ENCODE peak calls at places on chromosomes 12 and 14, in five cellular contexts. One of them, this sample, is unnamed.

GRCh38 chr14:75906680-75907280 is 75.0 kb downstream of the TGFB3 start:
- DNase-seq in stimulated activated CD4-positive, alpha-beta T cell treated with anti-CD3 and anti-CD28 coated beads, Interleukin-2, amount 100 ng/mL, for 48 hours: peak; percentile 73
- DNase-seq in tibial artery: peak; percentile 67
- DNase-seq in omental fat pad: peak; percentile 87
- DNase-seq in left cardiac atrium: peak; percentile 64
- DNase-seq in this sample: peak; percentile 47

GRCh38 chr14:73814158-73814557 is 37.5 kb upstream of the PTGR2 start:
- DNase-seq in left cardiac atrium: no peak
- DNase-seq in omental fat pad: no peak
- DNase-seq in stimulated activated CD4-positive, alpha-beta T cell treated with anti-CD3 and anti-CD28 coated beads, Interleukin-2, amount 100 ng/mL, for 48 hours: no peak
- DNase-seq in tibial artery: no peak
- DNase-seq in this sample: no peak

GRCh38 chr12:112961074-112961473 is 17.2 kb upstream of the OAS2 start:
- DNase-seq in left cardiac atrium: no peak
- DNase-seq in omental fat pad: no peak
- DNase-seq in tibial artery: no peak
- DNase-seq in stimulated activated CD4-positive, alpha-beta T cell treated with anti-CD3 and anti-CD28 coated beads, Interleukin-2, amount 100 ng/mL, for 48 hours: no peak
- DNase-seq in this sample: peak; percentile 7

GRCh38 chr12:72281145-72281544 is 9.0 kb downstream of the TRHDE start:
- DNase-seq in omental fat pad: no peak
- DNase-seq in left cardiac atrium: no peak
- DNase-seq in tibial artery: no peak
- DNase-seq in stimulated activated CD4-positive, alpha-beta T cell treated with anti-CD3 and anti-CD28 coated beads, Interleukin-2, amount 100 ng/mL, for 48 hours: no peak
- DNase-seq in this sample: no peak

GRCh38 chr12:124679533-124680371 is 112.3 kb upstream of the NCOR2 start:
- DNase-seq in left cardiac atrium: peak; percentile 74
- DNase-seq in omental fat pad: no peak
- DNase-seq in stimulated activated CD4-positive, alpha-beta T cell treated with anti-CD3 and anti-CD28 coated beads, Interleukin-2, amount 100 ng/mL, for 48 hours: no peak
- DNase-seq in tibial artery: peak; percentile 58
- DNase-seq in this sample: no peak

GRCh38 chr14:59939828-59940227 is 19.9 kb downstream of the LRRC9 start:
- DNase-seq in left cardiac atrium: no peak
- DNase-seq in tibial artery: no peak
- DNase-seq in omental fat pad: no peak
- DNase-seq in stimulated activated CD4-positive, alpha-beta T cell treated with anti-CD3 and anti-CD28 coated beads, Interleukin-2, amount 100 ng/mL, for 48 hours: no peak
- DNase-seq in this sample: no peak

GRCh38 chr12:31369712-31370521 is 44.0 kb upstream of the SINHCAF start:
- DNase-seq in stimulated activated CD4-positive, alpha-beta T cell treated with anti-CD3 and anti-CD28 coated beads, Interleukin-2, amount 100 ng/mL, for 48 hours: no peak
- DNase-seq in left cardiac atrium: peak; percentile 63
- DNase-seq in tibial artery: peak; percentile 39
- DNase-seq in omental fat pad: no peak
- DNase-seq in this sample: no peak

GRCh38 chr14:25150934-25151790 is 101.2 kb upstream of the STXBP6 start:
- DNase-seq in omental fat pad: no peak
- DNase-seq in left cardiac atrium: no peak
- DNase-seq in tibial artery: no peak
- DNase-seq in stimulated activated CD4-positive, alpha-beta T cell treated with anti-CD3 and anti-CD28 coated beads, Interleukin-2, amount 100 ng/mL, for 48 hours: no peak
- DNase-seq in this sample: no peak

GRCh38 chr14:22391908-22392307 is 197.1 kb downstream of the DAD1 start:
- DNase-seq in stimulated activated CD4-positive, alpha-beta T cell treated with anti-CD3 and anti-CD28 coated beads, Interleukin-2, amount 100 ng/mL, for 48 hours: no peak
- DNase-seq in omental fat pad: no peak
- DNase-seq in tibial artery: peak; percentile 40
- DNase-seq in left cardiac atrium: peak; percentile 62
- DNase-seq in this sample: peak; percentile 66

GRCh38 chr12:113298861-113299545 is 35.9 kb downstream of the SLC8B1 start:
- DNase-seq in left cardiac atrium: peak; percentile 71
- DNase-seq in omental fat pad: no peak
- DNase-seq in tibial artery: peak; percentile 82
- DNase-seq in stimulated activated CD4-positive, alpha-beta T cell treated with anti-CD3 and anti-CD28 coated beads, Interleukin-2, amount 100 ng/mL, for 48 hours: no peak
- DNase-seq in this sample: no peak

GRCh38 chr12:117662220-117662619 is 300.8 kb upstream of the NOS1 start:
- DNase-seq in left cardiac atrium: no peak
- DNase-seq in omental fat pad: no peak
- DNase-seq in tibial artery: no peak
- DNase-seq in stimulated activated CD4-positive, alpha-beta T cell treated with anti-CD3 and anti-CD28 coated beads, Interleukin-2, amount 100 ng/mL, for 48 hours: no peak
- DNase-seq in this sample: no peak

GRCh38 chr14:33596211-33597080 is 354.4 kb downstream of the EGLN3 start:
- DNase-seq in left cardiac atrium: no peak
- DNase-seq in omental fat pad: no peak
- DNase-seq in stimulated activated CD4-positive, alpha-beta T cell treated with anti-CD3 and anti-CD28 coated beads, Interleukin-2, amount 100 ng/mL, for 48 hours: no peak
- DNase-seq in tibial artery: no peak
- DNase-seq in this sample: no peak

GRCh38 chr14:77582511-77582910 is 33.9 kb downstream of the SPTLC2 start:
- DNase-seq in left cardiac atrium: no peak
- DNase-seq in stimulated activated CD4-positive, alpha-beta T cell treated with anti-CD3 and anti-CD28 coated beads, Interleukin-2, amount 100 ng/mL, for 48 hours: no peak
- DNase-seq in omental fat pad: no peak
- DNase-seq in tibial artery: no peak
- DNase-seq in this sample: peak; percentile 74

GRCh38 chr12:57726151-57726883 is 12.2 kb downstream of the AGAP2 start:
- DNase-seq in left cardiac atrium: peak; percentile 86
- DNase-seq in tibial artery: peak; percentile 68
- DNase-seq in stimulated activated CD4-positive, alpha-beta T cell treated with anti-CD3 and anti-CD28 coated beads, Interleukin-2, amount 100 ng/mL, for 48 hours: no peak
- DNase-seq in omental fat pad: no peak
- DNase-seq in this sample: no peak

GRCh38 chr12:50520345-50520744 is 15.6 kb downstream of the DIP2B start:
- DNase-seq in omental fat pad: no peak
- DNase-seq in stimulated activated CD4-positive, alpha-beta T cell treated with anti-CD3 and anti-CD28 coated beads, Interleukin-2, amount 100 ng/mL, for 48 hours: no peak
- DNase-seq in left cardiac atrium: no peak
- DNase-seq in tibial artery: no peak
- DNase-seq in this sample: no peak

GRCh38 chr12:111298583-111299436 is 70.1 kb downstream of the PHETA1 start:
- DNase-seq in tibial artery: no peak
- DNase-seq in omental fat pad: no peak
- DNase-seq in stimulated activated CD4-positive, alpha-beta T cell treated with anti-CD3 and anti-CD28 coated beads, Interleukin-2, amount 100 ng/mL, for 48 hours: peak; percentile 51
- DNase-seq in left cardiac atrium: peak; percentile 44
- DNase-seq in this sample: peak; percentile 82

GRCh38 chr12:30415777-30416176 is 279.9 kb downstream of the IPO8 start:
- DNase-seq in omental fat pad: no peak
- DNase-seq in left cardiac atrium: no peak
- DNase-seq in stimulated activated CD4-positive, alpha-beta T cell treated with anti-CD3 and anti-CD28 coated beads, Interleukin-2, amount 100 ng/mL, for 48 hours: no peak
- DNase-seq in tibial artery: no peak
- DNase-seq in this sample: no peak

GRCh38 chr14:75258803-75259509 is 19.7 kb upstream of the FOS start:
- DNase-seq in tibial artery: peak; percentile 97
- DNase-seq in left cardiac atrium: peak; percentile 99
- DNase-seq in stimulated activated CD4-positive, alpha-beta T cell treated with anti-CD3 and anti-CD28 coated beads, Interleukin-2, amount 100 ng/mL, for 48 hours: peak; percentile 96
- DNase-seq in omental fat pad: peak; percentile 96
- DNase-seq in this sample: peak; percentile 99

GRCh38 chr12:46133751-46134150 is 135.1 kb downstream of the SLC38A1 start:
- DNase-seq in left cardiac atrium: no peak
- DNase-seq in omental fat pad: no peak
- DNase-seq in tibial artery: no peak
- DNase-seq in stimulated activated CD4-positive, alpha-beta T cell treated with anti-CD3 and anti-CD28 coated beads, Interleukin-2, amount 100 ng/mL, for 48 hours: no peak
- DNase-seq in this sample: no peak

GRCh38 chr14:85883971-85884370 is 354.0 kb downstream of the FLRT2 start:
- DNase-seq in stimulated activated CD4-positive, alpha-beta T cell treated with anti-CD3 and anti-CD28 coated beads, Interleukin-2, amount 100 ng/mL, for 48 hours: no peak
- DNase-seq in omental fat pad: no peak
- DNase-seq in tibial artery: no peak
- DNase-seq in left cardiac atrium: no peak
- DNase-seq in this sample: no peak

GRCh38 chr14:45526715-45527549 is 273.9 kb upstream of the MIS18BP1 start:
- DNase-seq in stimulated activated CD4-positive, alpha-beta T cell treated with anti-CD3 and anti-CD28 coated beads, Interleukin-2, amount 100 ng/mL, for 48 hours: no peak
- DNase-seq in tibial artery: no peak
- DNase-seq in left cardiac atrium: no peak
- DNase-seq in omental fat pad: no peak
- DNase-seq in this sample: peak; percentile 38

GRCh38 chr12:108381793-108382436 is 42.8 kb upstream of the CMKLR1 start:
- DNase-seq in left cardiac atrium: no peak
- DNase-seq in tibial artery: no peak
- DNase-seq in stimulated activated CD4-positive, alpha-beta T cell treated with anti-CD3 and anti-CD28 coated beads, Interleukin-2, amount 100 ng/mL, for 48 hours: no peak
- DNase-seq in omental fat pad: no peak
- DNase-seq in this sample: peak; percentile 49

GRCh38 chr12:4307593-4308333 is 13.2 kb upstream of the TIGAR start:
- DNase-seq in left cardiac atrium: peak; percentile 66
- DNase-seq in omental fat pad: peak; percentile 28
- DNase-seq in stimulated activated CD4-positive, alpha-beta T cell treated with anti-CD3 and anti-CD28 coated beads, Interleukin-2, amount 100 ng/mL, for 48 hours: no peak
- DNase-seq in tibial artery: peak; percentile 42
- DNase-seq in this sample: peak; percentile 87

GRCh38 chr12:57866308-57867019 is 19.9 kb upstream of the CTDSP2 start:
- DNase-seq in tibial artery: no peak
- DNase-seq in left cardiac atrium: no peak
- DNase-seq in stimulated activated CD4-positive, alpha-beta T cell treated with anti-CD3 and anti-CD28 coated beads, Interleukin-2, amount 100 ng/mL, for 48 hours: no peak
- DNase-seq in omental fat pad: no peak
- DNase-seq in this sample: no peak

GRCh38 chr12:52055781-52056711 is 4.8 kb downstream of the NR4A1 start:
- DNase-seq in tibial artery: no peak
- DNase-seq in omental fat pad: no peak
- DNase-seq in stimulated activated CD4-positive, alpha-beta T cell treated with anti-CD3 and anti-CD28 coated beads, Interleukin-2, amount 100 ng/mL, for 48 hours: no peak
- DNase-seq in left cardiac atrium: peak; percentile 49
- DNase-seq in this sample: no peak

GRCh38 chr12:92721130-92721529 is 18.3 kb downstream of the PLEKHG7 start:
- DNase-seq in omental fat pad: no peak
- DNase-seq in stimulated activated CD4-positive, alpha-beta T cell treated with anti-CD3 and anti-CD28 coated beads, Interleukin-2, amount 100 ng/mL, for 48 hours: no peak
- DNase-seq in tibial artery: no peak
- DNase-seq in left cardiac atrium: no peak
- DNase-seq in this sample: no peak

GRCh38 chr12:106114084-106115068 is 24.4 kb downstream of the NUAK1 start:
- DNase-seq in stimulated activated CD4-positive, alpha-beta T cell treated with anti-CD3 and anti-CD28 coated beads, Interleukin-2, amount 100 ng/mL, for 48 hours: no peak
- DNase-seq in tibial artery: peak; percentile 68
- DNase-seq in omental fat pad: no peak
- DNase-seq in left cardiac atrium: no peak
- DNase-seq in this sample: no peak

This sample was measured in HAP-1.